ENCODE peak calls at places on chromosomes 16 and 17, in ten cellular contexts. H is GM10248; D is SHP77 treated with DMSO at 0.1 percent for 48 hours; O is GDM1; F is central memory CD4-positive, alpha-beta T cell; W is naive thymus-derived CD8-positive, alpha-beta T cell; K is activated CD8-positive, alpha-beta memory T cell treated with anti-CD3 and anti-CD28 coated beads for 48 hours; A is CD4-positive, alpha-beta T cell; C is activated T-helper 1 cell treated with Interleukin-2 at 50 U/mL for 16 hours; Q is head of caudate nucleus. V is an unnamed sample.

GRCh38 chr17:386145-386876 is 33.7 kb upstream of the RPH3AL start:
- DNase-seq in H (peak; percentile 90), D (peak; percentile 18), O (peak; percentile 6), F (peak; percentile 33), W (peak; percentile 55), K (peak; percentile 66), A (peak; percentile 66), C (peak; percentile 49), Q (peak; percentile 56), V (peak; percentile 49)

GRCh38 chr16:85634747-85635544 is 21.8 kb downstream of the GSE1 start:
- DNase-seq in H (no peak), D (no peak), O (no peak), F (no peak), W (no peak), K (no peak), A (no peak), C (no peak), Q (no peak), V (no peak)

GRCh38 chr16:3776316-3776715 is 59.0 kb upstream of the TRAP1 start:
- DNase-seq in H (no peak), D (no peak), O (no peak), F (no peak), W (no peak), K (no peak), A (no peak), C (no peak), Q (no peak), V (no peak)

GRCh38 chr16:30009990-30010816 is 624 bp downstream of the DOC2A start:
- DNase-seq in H (no peak), D (no peak), O (no peak), F (no peak), W (no peak), K (no peak), A (no peak), C (no peak), Q (no peak), V (no peak)

GRCh38 chr17:42424991-42425610 is 2.0 kb upstream of the CAVIN1 start:
- DNase-seq in H (no peak), D (no peak), O (no peak), F (no peak), W (no peak), K (no peak), A (no peak), C (no peak), Q (no peak), V (no peak)

GRCh38 chr17:35748323-35748960 is 4.6 kb downstream of the GAS2L2 start:
- DNase-seq in H (no peak), D (no peak), O (no peak), F (no peak), W (no peak), K (no peak), A (no peak), C (no peak), Q (no peak), V (peak; percentile 83)

GRCh38 chr17:46944931-46945330 is 22.0 kb downstream of the GOSR2 start:
- DNase-seq in H (no peak), D (no peak), O (no peak), F (no peak), W (no peak), K (no peak), A (no peak), C (no peak), Q (no peak), V (no peak)

GRCh38 chr17:54968954-54969400 is 412 bp downstream of the STXBP4 start:
- DNase-seq in H (no peak), D (no peak), O (no peak), F (no peak), W (no peak), K (no peak), A (no peak), C (no peak), Q (no peak), V (no peak)

GRCh38 chr16:74607967-74608356 is 1.0 kb upstream of the GLG1 start:
- DNase-seq in H (no peak), D (peak; percentile 58), O (no peak), F (no peak), W (no peak), K (no peak), A (no peak), C (no peak), Q (no peak), V (no peak)

GRCh38 chr16:57627184-57627871 is 1.1 kb upstream of the ADGRG1 start:
- DNase-seq in H (no peak), D (no peak), O (no peak), F (no peak), W (no peak), K (no peak), A (no peak), C (no peak), Q (no peak), V (peak; percentile 35)

GRCh38 chr17:40091691-40092397 is 8.5 kb downstream of the NR1D1 start:
- DNase-seq in H (no peak), D (no peak), O (no peak), F (no peak), W (no peak), K (no peak), A (no peak), C (no peak), Q (no peak), V (no peak)

GRCh38 chr16:57409870-57410585 is 5.5 kb downstream of the CCL17 start:
- DNase-seq in H (no peak), D (no peak), O (no peak), F (no peak), W (no peak), K (no peak), A (no peak), C (no peak), Q (no peak), V (peak; percentile 57)

GRCh38 chr17:19781488-19782458 is 33.7 kb upstream of the ALDH3A1 start:
- DNase-seq in H (no peak), D (no peak), O (no peak), F (no peak), W (no peak), K (no peak), A (no peak), C (no peak), Q (no peak), V (no peak)

GRCh38 chr17:61545335-61545938 is 45.6 kb downstream of the NACA2 start:
- DNase-seq in H (no peak), D (no peak), O (no peak), F (no peak), W (no peak), K (no peak), A (no peak), C (no peak), Q (no peak), V (no peak)

GRCh38 chr16:75818491-75818890 is 92.2 kb upstream of the CPHXL start:
- DNase-seq in H (no peak), D (no peak), O (no peak), F (no peak), W (no peak), K (no peak), A (no peak), C (no peak), Q (no peak), V (peak; percentile 63)

GRCh38 chr17:40915199-40915661 is 22.2 kb downstream of the KRT23 start:
- DNase-seq in H (peak; percentile 53), D (no peak), O (no peak), F (no peak), W (no peak), K (no peak), A (no peak), C (no peak), Q (no peak), V (peak; percentile 87)

GRCh38 chr16:85133290-85133599 is 21.0 kb upstream of the CIBAR2 start:
- DNase-seq in H (no peak), D (no peak), O (no peak), F (no peak), W (no peak), K (no peak), A (no peak), C (no peak), Q (no peak), V (no peak)

GRCh38 chr17:4986403-4986802 is 1.1 kb downstream of the CAMTA2 start:
- DNase-seq in H (no peak), D (no peak), O (no peak), F (no peak), W (no peak), K (no peak), A (no peak), C (no peak), Q (no peak), V (peak; percentile 39)

GRCh38 chr16:17031484-17032268 is 439.1 kb downstream of the XYLT1 start:
- DNase-seq in H (no peak), D (no peak), O (no peak), F (no peak), W (no peak), K (no peak), A (no peak), C (no peak), Q (no peak), V (no peak)

GRCh38 chr17:82884923-82885322 is 45.1 kb upstream of the ZNF750 start:
- DNase-seq in H (no peak), D (no peak), O (no peak), F (no peak), W (peak; percentile 44), K (peak; percentile 33), A (no peak), C (no peak), Q (no peak), V (no peak)

GRCh38 chr16:81707411-81708321 is 71.4 kb upstream of the PLCG2 start:
- DNase-seq in H (no peak), D (no peak), O (no peak), F (no peak), W (no peak), K (no peak), A (no peak), C (no peak), Q (no peak), V (peak; percentile 25)

GRCh38 chr16:87297918-87298631 is 19.1 kb downstream of the C16orf95 start:
- DNase-seq in H (peak; percentile 67), D (no peak), O (no peak), F (no peak), W (peak; percentile 33), K (no peak), A (no peak), C (no peak), Q (no peak), V (peak; percentile 39)

GRCh38 chr17:79036609-79037008 is 12.6 kb downstream of the C1QTNF1 start:
- DNase-seq in H (no peak), D (no peak), O (no peak), F (no peak), W (no peak), K (no peak), A (no peak), C (no peak), Q (peak; percentile 45), V (peak; percentile 93)

GRCh38 chr17:62760059-62760887 is 47.8 kb downstream of the MARCHF10 start:
- DNase-seq in H (no peak), D (no peak), O (no peak), F (no peak), W (no peak), K (no peak), A (no peak), C (no peak), Q (no peak), V (no peak)

GRCh38 chr17:56985371-56986162 is 7.6 kb downstream of the SCPEP1 start:
- DNase-seq in H (no peak), D (no peak), O (peak; percentile 51), F (no peak), W (no peak), K (no peak), A (no peak), C (no peak), Q (no peak), V (no peak)

GRCh38 chr16:12575288-12575687 is 228.4 kb downstream of the CPPED1 start:
- DNase-seq in H (no peak), D (no peak), O (no peak), F (no peak), W (no peak), K (no peak), A (no peak), C (no peak), Q (no peak), V (no peak)

GRCh38 chr17:50844117-50844700 is 8.8 kb downstream of the WFIKKN2 start:
- DNase-seq in H (no peak), D (no peak), O (no peak), F (no peak), W (no peak), K (no peak), A (no peak), C (no peak), Q (no peak), V (no peak)

GRCh38 chr16:72191551-72191950 is 19.6 kb upstream of the PMFBP1 start:
- DNase-seq in H (no peak), D (no peak), O (no peak), F (no peak), W (no peak), K (no peak), A (no peak), C (no peak), Q (no peak), V (no peak)